ENCODE peak calls at places on chromosome 3, in four cellular contexts. R is K562, I is GM12878, N is HepG2. E is an unnamed sample.

GRCh38 chr3:43155464-43156121 is 49.7 kb upstream of the POMGNT2 start:
- DNase-seq in R (peak), I (no peak), N (peak), E (peak)

GRCh38 chr3:49248828-49249227 is 28.2 kb downstream of the C3orf62 start:
- DNase-seq in R (no peak), I (peak), N (no peak), E (no peak)

GRCh38 chr3:49799105-49799504 is 568 bp downstream of the CDHR4 start:
- DNase-seq in R (no peak), I (no peak), N (no peak), E (no peak)

GRCh38 chr3:126509565-126510322 is 7.8 kb downstream of the UROC1 start:
- DNase-seq in R (no peak), I (no peak), N (no peak), E (no peak)

GRCh38 chr3:134326760-134327593 is 47.3 kb downstream of the AMOTL2 start:
- DNase-seq in R (no peak), I (no peak), N (peak), E (no peak)

GRCh38 chr3:126745760-126746394 is 41.8 kb downstream of the CHCHD6 start:
- DNase-seq in R (no peak), I (no peak), N (no peak), E (no peak)

GRCh38 chr3:28912120-28912885 is 368.6 kb upstream of the RBMS3 start:
- DNase-seq in R (no peak), I (no peak), N (no peak), E (no peak)

GRCh38 chr3:29286841-29287240 is 6.0 kb downstream of the RBMS3 start:
- DNase-seq in R (no peak), I (no peak), N (no peak), E (no peak)

GRCh38 chr3:178777718-178778411 is 241.6 kb downstream of the KCNMB2 start:
- DNase-seq in R (no peak), I (no peak), N (no peak), E (no peak)

GRCh38 chr3:73622135-73622534 is 2.6 kb downstream of the PDZRN3 start:
- DNase-seq in R (no peak), I (no peak), N (peak), E (no peak)

GRCh38 chr3:89867286-89867685 is 759.9 kb downstream of the EPHA3 start:
- DNase-seq in R (no peak), I (no peak), N (no peak), E (no peak)

GRCh38 chr3:107143206-107143605 is 234.0 kb upstream of the CCDC54 start:
- DNase-seq in R (no peak), I (no peak), N (no peak), E (no peak)

GRCh38 chr3:190003730-190004129 is 117.0 kb downstream of the P3H2 start:
- DNase-seq in R (no peak), I (no peak), N (no peak), E (no peak)

GRCh38 chr3:67296039-67296892 is 298.2 kb downstream of the KBTBD8 start:
- DNase-seq in R (no peak), I (no peak), N (peak), E (no peak)

GRCh38 chr3:78165876-78166275 is 1126.0 kb downstream of the ROBO2 start:
- DNase-seq in R (no peak), I (no peak), N (no peak), E (no peak)
- TF ChIP-seq FOXK2 in R (no peak), I (no peak), N (no peak), E (no peak)

GRCh38 chr3:172839679-172840078 is 89.2 kb downstream of the ECT2 start:
- DNase-seq in R (no peak), I (no peak), N (no peak), E (no peak)
- TF ChIP-seq BHLHE40 in R (no peak), I (no peak), N (no peak), E (no peak)

DNA sequence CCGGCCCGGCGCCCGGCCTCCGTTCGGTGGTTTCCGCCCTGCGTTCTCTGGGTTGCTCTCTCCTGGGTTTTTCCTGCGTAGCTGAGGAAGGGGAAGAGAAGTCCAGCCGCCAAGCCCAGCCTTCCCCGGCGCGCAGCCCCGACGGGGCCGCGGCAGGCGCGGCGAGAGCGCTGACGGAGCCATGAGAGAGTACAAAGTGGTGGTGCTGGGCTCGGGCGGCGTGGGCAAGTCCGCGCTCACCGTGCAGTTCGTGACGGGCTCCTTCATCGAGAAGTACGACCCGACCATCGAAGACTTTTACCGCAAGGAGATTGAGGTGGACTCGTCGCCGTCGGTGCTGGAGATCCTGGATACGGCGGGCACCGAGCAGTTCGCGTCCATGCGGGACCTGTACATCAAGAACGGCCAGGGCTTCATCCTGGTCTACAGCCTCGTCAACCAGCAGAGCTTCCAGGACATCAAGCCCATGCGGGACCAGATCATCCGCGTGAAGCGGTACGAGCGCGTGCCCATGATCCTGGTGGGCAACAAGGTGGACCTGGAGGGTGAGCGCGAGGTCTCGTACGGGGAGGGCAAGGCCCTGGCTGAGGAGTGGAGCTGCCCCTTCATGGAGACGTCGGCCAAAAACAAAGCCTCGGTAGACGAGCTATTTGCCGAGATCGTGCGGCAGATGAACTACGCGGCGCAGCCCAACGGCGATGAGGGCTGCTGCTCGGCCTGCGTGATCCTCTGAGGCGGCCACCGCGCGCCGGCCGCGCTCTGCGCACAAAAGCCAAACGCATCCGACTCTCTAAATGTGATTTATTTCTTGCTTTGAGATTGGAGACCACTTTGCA is 705 bp downstream of the RAP2B start:
- DNase-seq in R (no peak), I (no peak), N (no peak), E (peak)
- TF ChIP-seq FOXK2 in R (no peak), I (no peak), N (no peak), E (no peak)

GRCh38 chr3:2516762-2517441 is 418.2 kb downstream of the CNTN4 start:
- DNase-seq in R (no peak), I (no peak), N (no peak), E (no peak)

GRCh38 chr3:2514031-2514430 is 415.4 kb downstream of the CNTN4 start:
- DNase-seq in R (no peak), I (no peak), N (no peak), E (no peak)

GRCh38 chr3:2510746-2511145 is 412.1 kb downstream of the CNTN4 start:
- DNase-seq in R (no peak), I (no peak), N (no peak), E (no peak)

DNA sequence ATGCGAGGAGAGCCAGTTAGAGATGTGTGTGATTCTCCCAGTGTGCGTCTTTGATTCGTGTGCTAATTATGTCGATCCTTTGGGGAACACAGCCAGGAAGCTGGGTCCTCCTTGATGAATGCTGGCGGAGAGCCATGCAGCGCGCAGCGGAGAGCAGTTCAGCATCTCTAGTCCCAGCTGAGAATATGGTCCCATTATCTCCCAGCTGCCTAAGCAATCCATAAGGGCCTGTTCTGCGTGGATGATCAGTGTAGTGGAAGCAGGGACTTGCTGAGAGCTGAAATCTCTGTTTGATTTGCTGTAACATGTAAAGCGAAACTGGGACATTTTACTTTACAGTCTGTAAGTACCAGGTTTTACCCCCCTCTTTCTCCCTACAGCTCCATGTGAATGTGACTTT is 412.7 kb downstream of the CNTN4 start:
- DNase-seq in R (no peak), I (no peak), N (no peak), E (no peak)
- TF ChIP-seq BHLHE40 in R (no peak), I (no peak), N (no peak), E (no peak)

GRCh38 chr3:69250014-69250413 is 127.6 kb upstream of the LMOD3 start:
- DNase-seq in R (no peak), I (no peak), N (no peak), E (peak)
- TF ChIP-seq FOXK2 in R (peak), I (no peak), N (no peak), E (no peak)

DNA sequence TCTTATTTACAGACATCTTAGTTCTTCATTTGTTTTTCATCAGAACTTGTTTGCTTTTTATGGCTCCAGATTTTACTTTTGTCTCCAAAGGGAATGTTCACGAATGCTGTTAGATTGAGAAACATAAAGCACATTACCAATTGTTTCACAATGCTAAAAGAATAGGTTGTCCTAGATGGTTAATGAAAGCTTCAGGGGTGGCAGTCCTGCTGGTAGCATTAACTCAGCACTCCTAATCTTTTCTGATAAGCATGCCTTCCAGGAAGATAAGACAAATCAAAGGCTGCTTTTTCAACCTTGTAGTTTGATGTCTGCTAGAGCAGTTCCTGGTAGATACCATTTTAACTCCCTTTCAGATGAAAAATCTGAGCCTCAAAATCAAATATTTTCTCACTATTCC is 619.4 kb downstream of the PYDC2 start:
- DNase-seq in R (no peak), I (no peak), N (no peak), E (no peak)
- TF ChIP-seq BHLHE40 in R (no peak), I (no peak), N (no peak), E (no peak)

GRCh38 chr3:157071744-157072525 is 88.0 kb downstream of the CCNL1 start:
- DNase-seq in R (no peak), I (no peak), N (no peak), E (no peak)

GRCh38 chr3:157070600-157070999 is 89.3 kb downstream of the CCNL1 start:
- DNase-seq in R (no peak), I (no peak), N (no peak), E (no peak)

GRCh38 chr3:157074490-157074889 is 85.5 kb downstream of the CCNL1 start:
- DNase-seq in R (no peak), I (no peak), N (no peak), E (no peak)

GRCh38 chr3:157075693-157076420 is 84.1 kb downstream of the CCNL1 start:
- DNase-seq in R (no peak), I (no peak), N (no peak), E (no peak)

GRCh38 chr3:157073810-157074209 is 86.1 kb downstream of the CCNL1 start:
- DNase-seq in R (no peak), I (no peak), N (no peak), E (no peak)
- TF ChIP-seq FOXK2 in R (no peak), I (no peak), N (no peak), E (no peak)

GRCh38 chr3:23961913-23962312 is 16.8 kb downstream of the NR1D2 start:
- DNase-seq in R (no peak), I (no peak), N (no peak), E (no peak)

GRCh38 chr3:23968467-23969184 is 23.5 kb downstream of the NR1D2 start:
- DNase-seq in R (no peak), I (no peak), N (no peak), E (no peak)

GRCh38 chr3:23964537-23964936 is 19.5 kb downstream of the NR1D2 start:
- DNase-seq in R (no peak), I (no peak), N (no peak), E (no peak)

GRCh38 chr3:23969393-23969792 is 24.3 kb downstream of the NR1D2 start:
- DNase-seq in R (no peak), I (no peak), N (no peak), E (no peak)

GRCh38 chr3:23966308-23966707 is 21.2 kb downstream of the NR1D2 start:
- DNase-seq in R (no peak), I (no peak), N (no peak), E (no peak)
- TF ChIP-seq BHLHE40 in R (no peak), I (no peak), N (no peak), E (no peak)

GRCh38 chr3:121883507-121883906 is 10.7 kb upstream of the SLC15A2 start:
- DNase-seq in R (peak), I (no peak), N (peak), E (peak)
- TF ChIP-seq FOXK2 in R (no peak), I (no peak), N (no peak), E (no peak)